ENCODE peak calls at places on chromosomes 12 and 14, in six cellular contexts. N is left ventricle myocardium inferior; J is CD4-positive, CD25-positive, alpha-beta regulatory T cell; G is suprapubic skin; O is SJSA1; A is Peyer's patch. E is an unnamed sample.

GRCh38 chr14:39185256-39186049 is 10.4 kb downstream of the PNN start:
- DNase-seq in N (no peak), J (no peak), G (no peak), O (no peak), A (no peak), E (no peak)

GRCh38 chr14:72847721-72848120 is 46.2 kb downstream of the DPF3 start:
- DNase-seq in N (no peak), J (no peak), G (no peak), O (no peak), A (no peak), E (no peak)

GRCh38 chr12:64780220-64780530 is 21.0 kb upstream of the GNS start:
- DNase-seq in N (no peak), J (no peak), G (no peak), O (no peak), A (no peak), E (no peak)

GRCh38 chr14:60051690-60052324 is 39.9 kb upstream of the PCNX4 start:
- DNase-seq in N (no peak), J (no peak), G (no peak), O (no peak), A (no peak), E (no peak)

GRCh38 chr12:82517808-82518207 is 159.5 kb downstream of the METTL25 start:
- DNase-seq in N (no peak), J (no peak), G (no peak), O (no peak), A (no peak), E (no peak)

GRCh38 chr12:107101651-107102050 is 8.3 kb upstream of the CRY1 start:
- DNase-seq in N (no peak), J (no peak), G (no peak), O (no peak), A (no peak), E (no peak)

GRCh38 chr12:62817556-62818271 is 117.2 kb downstream of the PPM1H start:
- DNase-seq in N (no peak), J (no peak), G (no peak), O (peak; percentile 70), A (no peak), E (no peak)

GRCh38 chr12:100698518-100698917 is 96.1 kb upstream of the ANO4 start:
- DNase-seq in N (no peak), J (no peak), G (no peak), O (no peak), A (no peak), E (no peak)

GRCh38 chr14:100890451-100890850 is 13.1 kb downstream of the RTL1 start:
- DNase-seq in N (peak; percentile 3), J (no peak), G (peak; percentile 38), O (no peak), A (peak; percentile 24), E (no peak)

GRCh38 chr12:115709410-115710065 is 568.0 kb downstream of the MED13L start:
- DNase-seq in N (peak; percentile 70), J (no peak), G (no peak), O (no peak), A (no peak), E (peak; percentile 19)

GRCh38 chr14:59283380-59283779 is 94.9 kb downstream of the DAAM1 start:
- DNase-seq in N (no peak), J (no peak), G (no peak), O (no peak), A (no peak), E (no peak)

GRCh38 chr12:128318946-128319345 is 52.0 kb downstream of the TMEM132C start:
- DNase-seq in N (no peak), J (no peak), G (no peak), O (no peak), A (no peak), E (no peak)

GRCh38 chr12:21476949-21477348 is 24.5 kb downstream of the RECQL start:
- DNase-seq in N (no peak), J (no peak), G (no peak), O (no peak), A (no peak), E (no peak)

GRCh38 chr14:95189400-95190162 is 32.3 kb upstream of the DICER1 start:
- DNase-seq in N (no peak), J (no peak), G (no peak), O (no peak), A (no peak), E (no peak)

GRCh38 chr14:101508948-101509729 is 52.2 kb upstream of the DIO3 start:
- DNase-seq in N (peak; percentile 5), J (no peak), G (peak; percentile 76), O (no peak), A (no peak), E (no peak)

GRCh38 chr14:73428354-73428824 is 30.0 kb downstream of the NUMB start:
- DNase-seq in N (no peak), J (no peak), G (no peak), O (peak; percentile 15), A (no peak), E (no peak)

GRCh38 chr12:121791671-121792496 is 1.6 kb downstream of the RHOF start:
- DNase-seq in N (no peak), J (peak; percentile 33), G (peak; percentile 55), O (no peak), A (peak; percentile 91), E (no peak)

GRCh38 chr12:25100738-25101445 is 94.1 kb downstream of the DNAI7 start:
- DNase-seq in N (no peak), J (no peak), G (no peak), O (no peak), A (no peak), E (no peak)

GRCh38 chr12:87140257-87140656 is 884.1 kb upstream of the MGAT4C start:
- DNase-seq in N (no peak), J (no peak), G (no peak), O (no peak), A (no peak), E (no peak)

GRCh38 chr14:89618309-89618708 is 201.3 kb upstream of the FOXN3 start:
- DNase-seq in N (no peak), J (no peak), G (no peak), O (peak; percentile 46), A (no peak), E (no peak)

GRCh38 chr12:65188179-65188709 is 18.9 kb downstream of the LEMD3 start:
- DNase-seq in N (no peak), J (no peak), G (no peak), O (no peak), A (no peak), E (no peak)

GRCh38 chr12:100753837-100754236 is 40.7 kb upstream of the ANO4 start:
- DNase-seq in N (no peak), J (no peak), G (no peak), O (no peak), A (no peak), E (no peak)

GRCh38 chr14:48575772-48576171 is 900.4 kb upstream of the MDGA2 start:
- DNase-seq in N (no peak), J (no peak), G (no peak), O (no peak), A (no peak), E (no peak)

GRCh38 chr14:32345311-32345771 is 16.2 kb downstream of the AKAP6 start:
- DNase-seq in N (no peak), J (no peak), G (no peak), O (no peak), A (peak; percentile 48), E (no peak)

GRCh38 chr12:94284046-94284445 is 135.7 kb downstream of the PLXNC1 start:
- DNase-seq in N (no peak), J (no peak), G (no peak), O (no peak), A (no peak), E (no peak)

GRCh38 chr14:51139221-51139681 is 44.3 kb upstream of the TRIM9 start:
- DNase-seq in N (no peak), J (no peak), G (no peak), O (no peak), A (peak; percentile 59), E (no peak)

GRCh38 chr12:49413796-49414195 is 46.5 kb downstream of the SPATS2 start:
- DNase-seq in N (no peak), J (no peak), G (no peak), O (no peak), A (no peak), E (no peak)

DNA sequence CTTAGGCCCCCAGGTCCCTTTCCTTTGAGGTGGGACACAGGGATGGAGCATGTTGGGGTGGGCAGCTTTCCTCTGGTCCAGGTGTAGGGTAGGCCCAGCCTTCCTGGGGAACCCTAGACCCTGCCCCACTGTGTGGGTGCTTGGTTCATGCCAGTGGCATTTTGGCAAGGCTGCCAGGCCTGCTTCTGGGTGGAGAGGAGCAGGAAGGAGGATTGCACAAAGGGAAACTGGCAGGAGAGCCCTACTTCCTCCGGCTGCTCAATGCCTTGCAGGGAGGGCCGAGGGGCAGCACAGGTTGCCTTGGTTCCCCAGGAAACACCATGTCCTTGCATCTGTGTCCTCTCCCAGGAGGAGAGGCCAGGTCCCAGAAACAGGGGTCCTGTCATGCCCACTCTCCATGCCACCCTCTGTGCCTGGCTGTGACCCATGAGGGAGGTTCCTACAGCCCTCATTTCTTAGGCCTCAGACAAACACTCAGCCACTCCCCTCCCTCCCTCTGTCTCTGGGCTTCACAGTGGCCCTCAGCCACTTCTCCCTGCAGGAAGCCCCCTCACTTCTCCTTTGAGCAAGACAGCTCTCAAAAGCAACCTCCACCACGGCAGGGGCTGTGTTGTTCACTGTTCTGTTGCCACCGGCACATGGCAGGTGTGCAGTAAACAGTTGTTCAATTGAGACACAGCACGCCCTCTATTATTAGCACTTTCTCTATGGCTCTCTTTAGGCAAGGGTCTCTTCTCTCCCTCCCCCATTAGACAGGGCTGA is 6.8 kb upstream of the KRT80 start:
- DNase-seq in N (no peak), J (no peak), G (no peak), O (no peak), A (no peak), E (no peak)
- H3K27ac ChIP-seq in N (peak overlapping the region; percentile 62), J (no peak overlapping the region), G (peak overlapping the region; percentile 61), O (no peak overlapping the region), A (no peak overlapping the region), E (peak overlapping the region; percentile 61)

DNA sequence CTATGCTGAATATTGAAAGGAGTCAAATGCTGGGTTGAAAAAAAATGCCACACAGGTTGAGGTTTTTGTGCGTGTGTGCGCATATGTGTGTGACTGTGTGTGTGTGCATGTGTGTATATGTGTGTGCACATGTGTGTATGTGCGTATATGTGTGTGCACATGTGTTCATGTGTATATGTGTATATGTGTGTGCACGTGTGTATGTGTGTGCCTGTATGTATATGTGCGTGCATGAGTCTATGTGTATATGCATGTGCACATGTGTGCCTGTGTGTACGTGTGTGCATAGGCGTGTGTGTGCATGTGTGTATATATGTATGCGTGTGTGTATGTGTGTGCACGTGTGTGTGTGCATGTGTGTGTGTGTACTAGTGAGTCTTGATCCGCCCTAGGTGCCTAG is 655.7 kb downstream of the AACS start:
- DNase-seq in N (no peak), J (no peak), G (no peak), O (no peak), A (no peak), E (no peak)
- H3K27ac ChIP-seq in N (no peak overlapping the region), J (no peak overlapping the region), G (no peak overlapping the region), O (no peak overlapping the region), A (no peak overlapping the region), E (no peak overlapping the region)

GRCh38 chr12:79891506-79892162 is 43.3 kb downstream of the PPP1R12A start:
- DNase-seq in N (no peak), J (no peak), G (no peak), O (no peak), A (no peak), E (no peak)
- H3K27ac ChIP-seq in N (no peak overlapping the region), J (no peak overlapping the region), G (no peak overlapping the region), O (no peak overlapping the region), A (no peak overlapping the region), E (no peak overlapping the region)

GRCh38 chr12:58413794-58414193 is 472.4 kb downstream of the ATP23 start:
- DNase-seq in N (no peak), J (no peak), G (no peak), O (peak; percentile 52), A (no peak), E (no peak)
- H3K27ac ChIP-seq in N (no peak overlapping the region), J (no peak overlapping the region), G (peak overlapping the region; percentile 59), O (peak overlapping the region; percentile 66), A (no peak overlapping the region), E (no peak overlapping the region)

GRCh38 chr12:7059780-7060179 is 738 bp upstream of the C1S start:
- DNase-seq in N (no peak), J (no peak), G (no peak), O (no peak), A (no peak), E (no peak)
- H3K27ac ChIP-seq in N (peak overlapping the region; percentile 85), J (no peak overlapping the region), G (peak overlapping the region; percentile 37), O (no peak overlapping the region), A (peak overlapping the region; percentile 1), E (peak overlapping the region; percentile 79)

E was measured in gastrocnemius medialis.